ENCODE peak calls at places on chromosomes 2 and 18, in ten cellular contexts. H is cardiac muscle cell; T is body of pancreas; F is heart right ventricle; X is lung; Q is colonic mucosa; K is GM23338; P is brain microvascular endothelial cell; E is CD4-positive, CD25-positive, alpha-beta regulatory T cell; Y is heart left ventricle. V is an unnamed sample.
A peak's percentile ranks its signal among the peaks of the same experiment; 100 is the strongest.

GRCh38 chr2:111118455-111119003 is 2.2 kb upstream of the BCL2L11 start:
- DNase-seq in K (peak; percentile 53), Q (peak; percentile 55), P (no peak), F (peak; percentile 36), H (no peak), E (no peak), X (no peak), T (no peak), Y (peak; percentile 50), V (peak; percentile 57)

GRCh38 chr2:55010915-55011314 is 39.3 kb downstream of the RTN4 start:
- DNase-seq in K (no peak), F (no peak), P (no peak), E (no peak), Q (no peak), X (peak; percentile 37), Y (no peak), T (peak; percentile 51), H (peak; percentile 42), V (no peak)

GRCh38 chr18:10798727-10799435 is 273.1 kb downstream of the NAPG start:
- DNase-seq in P (peak; percentile 71), H (peak; percentile 80), X (no peak), E (no peak), Y (no peak), K (peak; percentile 18), T (peak; percentile 34), Q (no peak), F (no peak), V (no peak)

GRCh38 chr2:197184959-197185586 is 125.5 kb downstream of the ANKRD44 start:
- DNase-seq in Y (peak; percentile 91), E (no peak), H (peak; percentile 50), K (no peak), Q (no peak), P (no peak), F (peak; percentile 87), X (peak; percentile 58), T (peak; percentile 82), V (no peak)

GRCh38 chr2:217599906-217600305 is 402.9 kb downstream of the TNS1 start:
- DNase-seq in T (no peak), F (no peak), Y (no peak), X (no peak), E (no peak), H (peak; percentile 2), P (no peak), Q (no peak), K (no peak), V (no peak)

GRCh38 chr2:173997269-173997668 is 32.1 kb upstream of the SP3 start:
- DNase-seq in E (no peak), Y (peak; percentile 91), Q (peak; percentile 64), F (peak; percentile 72), P (no peak), K (no peak), T (peak; percentile 56), H (peak; percentile 78), X (peak; percentile 82), V (no peak)

GRCh38 chr2:37776487-37776886 is 105.0 kb upstream of the CDC42EP3 start:
- DNase-seq in F (no peak), X (no peak), T (no peak), K (no peak), H (peak; percentile 88), Y (no peak), Q (no peak), P (peak; percentile 79), E (no peak), V (peak; percentile 23)

GRCh38 chr18:24613887-24614286 is 153.4 kb downstream of the HRH4 start:
- DNase-seq in E (no peak), H (no peak), P (no peak), Q (no peak), F (no peak), X (no peak), K (no peak), T (no peak), Y (no peak), V (no peak)

GRCh38 chr2:232525796-232526195 is at the start of gene CHRND:
- DNase-seq in H (peak; percentile 30), P (no peak), F (peak; percentile 50), Q (no peak), K (no peak), E (no peak), X (no peak), T (peak; percentile 70), Y (peak; percentile 57), V (peak; percentile 82)

GRCh38 chr2:70906439-70907018 is 29.2 kb upstream of the ATP6V1B1 start:
- DNase-seq in T (no peak), E (no peak), F (no peak), H (no peak), K (no peak), X (no peak), Q (no peak), P (no peak), Y (no peak), V (no peak)

GRCh38 chr2:196113061-196113974 is 44.7 kb upstream of the DNAH7 start:
- DNase-seq in E (no peak), K (peak; percentile 41), H (peak; percentile 74), T (no peak), X (no peak), Y (no peak), F (no peak), Q (no peak), P (peak; percentile 75), V (no peak)

GRCh38 chr18:25974630-25975077 is 115.8 kb downstream of the SS18 start:
- DNase-seq in T (no peak), X (no peak), H (no peak), P (no peak), Y (no peak), F (no peak), E (no peak), K (no peak), Q (no peak), V (no peak)

GRCh38 chr2:238207006-238207405 is 3.5 kb upstream of the ILKAP start:
- DNase-seq in P (no peak), X (no peak), T (no peak), F (no peak), E (no peak), H (no peak), Y (no peak), K (no peak), Q (no peak), V (no peak)

GRCh38 chr2:22855081-22855480 is 529.9 kb upstream of the KLHL29 start:
- DNase-seq in K (no peak), X (no peak), H (no peak), E (no peak), Y (no peak), T (no peak), F (no peak), P (no peak), Q (no peak), V (no peak)

GRCh38 chr2:20622731-20623130 is 28.2 kb downstream of the HS1BP3 start:
- DNase-seq in K (no peak), H (no peak), F (peak; percentile 79), X (no peak), E (no peak), P (no peak), Y (peak; percentile 93), T (peak; percentile 20), Q (no peak), V (no peak)

GRCh38 chr2:180707867-180708205 is 272.6 kb upstream of the UBE2E3 start:
- DNase-seq in Y (no peak), T (peak; percentile 34), P (peak; percentile 86), F (no peak), H (peak; percentile 91), X (no peak), E (no peak), Q (peak; percentile 22), K (no peak), V (no peak)

GRCh38 chr2:226131299-226131784 is 668.3 kb downstream of the IRS1 start:
- DNase-seq in F (peak; percentile 14), T (peak; percentile 67), K (no peak), E (no peak), H (no peak), Y (peak; percentile 66), P (no peak), X (no peak), Q (no peak), V (no peak)

GRCh38 chr2:224024270-224024669 is 14.8 kb downstream of the SERPINE2 start:
- DNase-seq in P (no peak), F (no peak), T (no peak), X (no peak), E (no peak), Q (no peak), K (peak; percentile 51), H (no peak), Y (no peak), V (no peak)

GRCh38 chr2:188810591-188810990 is 163.6 kb upstream of the COL3A1 start:
- DNase-seq in Q (no peak), T (no peak), H (peak; percentile 72), Y (no peak), P (no peak), X (no peak), K (no peak), E (no peak), F (no peak), V (no peak)

GRCh38 chr18:1436199-1436598 is 531.5 kb downstream of the ADCYAP1 start:
- DNase-seq in Q (no peak), T (no peak), P (no peak), X (no peak), H (no peak), Y (no peak), K (no peak), E (no peak), F (no peak), V (no peak)
- H3K36me3 ChIP-seq in Q (no peaks in the 10 kb centered on the region), T (no peaks in the 10 kb centered on the region), P (no peaks in the 10 kb centered on the region), X (no peaks in the 10 kb centered on the region), H (no peaks in the 10 kb centered on the region), Y (no peaks in the 10 kb centered on the region), K (no peaks in the 10 kb centered on the region), E (no peaks in the 10 kb centered on the region), F (no peaks in the 10 kb centered on the region), V (no peaks in the 10 kb centered on the region)

GRCh38 chr2:170247333-170247732 is 69.4 kb downstream of the MYO3B start:
- DNase-seq in Q (no peak), P (no peak), F (no peak), H (no peak), T (no peak), Y (no peak), E (no peak), K (no peak), X (no peak), V (no peak)
- H3K27me3 ChIP-seq in Q (no peaks in the 10 kb centered on the region), P (no peaks in the 10 kb centered on the region), F (peaks cover 5% of the 10 kb centered on the region), H (peaks cover 68% of the 10 kb centered on the region), T (no peaks in the 10 kb centered on the region), Y (peaks cover 3% of the 10 kb centered on the region), E (no peaks in the 10 kb centered on the region), K (no peaks in the 10 kb centered on the region), X (no peaks in the 10 kb centered on the region), V (no peaks in the 10 kb centered on the region)

GRCh38 chr2:10475221-10475722 is 27.1 kb upstream of the ODC1 start:
- DNase-seq in K (no peak), F (no peak), T (no peak), Y (no peak), X (no peak), E (no peak), Q (no peak), H (no peak), P (no peak), V (peak; percentile 47)
- H3K36me3 ChIP-seq in K (no peaks in the 10 kb centered on the region), F (no peaks in the 10 kb centered on the region), T (no peaks in the 10 kb centered on the region), Y (no peaks in the 10 kb centered on the region), X (no peaks in the 10 kb centered on the region), E (no peaks in the 10 kb centered on the region), Q (no peaks in the 10 kb centered on the region), H (no peaks in the 10 kb centered on the region), P (no peaks in the 10 kb centered on the region), V (no peaks in the 10 kb centered on the region)

DNA sequence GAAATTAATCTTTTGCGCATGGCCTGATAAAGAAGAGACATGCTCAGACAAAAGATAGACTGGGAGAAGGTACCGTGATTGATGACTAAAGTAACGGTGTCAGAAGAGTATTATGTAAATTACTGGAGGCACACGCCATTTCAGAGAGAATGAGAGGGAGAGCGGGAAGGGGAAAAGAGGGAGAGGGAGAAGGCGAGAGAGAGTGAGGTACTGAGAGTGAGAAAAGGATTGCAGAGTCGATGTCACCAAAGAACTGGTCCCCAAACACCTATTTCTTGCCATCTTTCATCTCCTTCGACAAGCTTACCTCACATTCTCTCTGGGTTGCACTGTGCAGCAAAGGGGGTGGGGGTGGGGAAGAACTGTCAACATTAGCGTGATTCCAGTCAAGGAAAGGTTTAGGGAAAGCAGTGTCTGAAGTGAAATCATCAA is 673.7 kb downstream of the BCL11A start:
- DNase-seq in E (no peak), F (no peak), H (no peak), Q (no peak), T (no peak), P (no peak), K (no peak), Y (no peak), X (no peak), V (no peak)
- H3K27me3 ChIP-seq in E (no peaks in the 10 kb centered on the region), F (no peaks in the 10 kb centered on the region), H (no peaks in the 10 kb centered on the region), Q (no peaks in the 10 kb centered on the region), T (no peaks in the 10 kb centered on the region), P (no peaks in the 10 kb centered on the region), K (no peaks in the 10 kb centered on the region), Y (peaks cover 2% of the 10 kb centered on the region), X (no peaks in the 10 kb centered on the region), V (no peaks in the 10 kb centered on the region)

V was measured in H7.